ENCODE peak calls at places on chromosome 2, in five cellular contexts. R, F, T, M and E are unnamed samples.

GRCh38 chr2:128550801-128551416 is 232.2 kb upstream of the HS6ST1 start:
- DNase-seq in R (no peak), F (no peak), T (no peak), M (no peak), E (no peak)

GRCh38 chr2:12828932-12829331 is 112.2 kb downstream of the TRIB2 start:
- DNase-seq in R (peak), F (no peak), T (no peak), M (no peak), E (no peak)

GRCh38 chr2:126658910-126659613 is 3.1 kb downstream of the GYPC start:
- DNase-seq in R (no peak), F (no peak), T (no peak), M (peak), E (peak)

GRCh38 chr2:74778381-74779371 is 55.3 kb upstream of the HK2 start:
- DNase-seq in R (peak), F (no peak), T (no peak), M (peak), E (peak)

GRCh38 chr2:101860157-101860556 is 131.6 kb upstream of the IL1R2 start:
- DNase-seq in R (no peak), F (no peak), T (no peak), M (no peak), E (no peak)

GRCh38 chr2:55592130-55592529 is 25.3 kb downstream of the PPP4R3B start:
- DNase-seq in R (no peak), F (no peak), T (no peak), M (no peak), E (no peak)

GRCh38 chr2:42298132-42298531 is 62.9 kb downstream of the COX7A2L start:
- DNase-seq in R (no peak), F (no peak), T (no peak), M (peak), E (peak)

GRCh38 chr2:210169871-210170441 is 1.3 kb downstream of the KANSL1L start:
- DNase-seq in R (no peak), F (peak), T (no peak), M (peak), E (peak)

GRCh38 chr2:66523990-66524389 is 89.1 kb downstream of the MEIS1 start:
- DNase-seq in R (no peak), F (no peak), T (no peak), M (no peak), E (no peak)

GRCh38 chr2:205682239-205683021 is at the start of gene NRP2:
- DNase-seq in R (peak), F (peak), T (no peak), M (peak), E (peak)

GRCh38 chr2:174492963-174493431 is 6.2 kb upstream of the GPR155 start:
- DNase-seq in R (no peak), F (no peak), T (peak), M (no peak), E (no peak)

GRCh38 chr2:15800489-15801329 is 139.6 kb upstream of the MYCN start:
- DNase-seq in R (peak), F (no peak), T (no peak), M (no peak), E (no peak)

GRCh38 chr2:237497820-237498128 is 10.7 kb downstream of the MLPH start:
- DNase-seq in R (no peak), F (no peak), T (no peak), M (peak), E (peak)

GRCh38 chr2:41610501-41611242 is 437.1 kb upstream of the PKDCC start:
- DNase-seq in R (no peak), F (no peak), T (no peak), M (peak), E (peak)

GRCh38 chr2:86661333-86661732 is 37.7 kb upstream of the RNF103 start:
- DNase-seq in R (peak), F (no peak), T (peak), M (no peak), E (no peak)

GRCh38 chr2:201182650-201183372 is at the start of gene CASP10:
- DNase-seq in R (peak), F (peak), T (peak), M (peak), E (peak)

GRCh38 chr2:69720404-69720803 is 21.5 kb upstream of the ANXA4 start:
- DNase-seq in R (no peak), F (peak), T (no peak), M (peak), E (peak)

GRCh38 chr2:170817247-170817998 is 736 bp downstream of the GAD1 start:
- DNase-seq in R (peak), F (peak), T (no peak), M (peak), E (peak)

GRCh38 chr2:207239222-207239674 is 73.5 kb upstream of the KLF7 start:
- DNase-seq in R (no peak), F (peak), T (no peak), M (peak), E (peak)

GRCh38 chr2:145914716-145915115 is 1394.8 kb upstream of the ZEB2 start:
- DNase-seq in R (no peak), F (no peak), T (no peak), M (no peak), E (no peak)
- H2AFZ ChIP-seq in R (no peak), F (peak), T (no peak), M (no peak), E (no peak)

DNA sequence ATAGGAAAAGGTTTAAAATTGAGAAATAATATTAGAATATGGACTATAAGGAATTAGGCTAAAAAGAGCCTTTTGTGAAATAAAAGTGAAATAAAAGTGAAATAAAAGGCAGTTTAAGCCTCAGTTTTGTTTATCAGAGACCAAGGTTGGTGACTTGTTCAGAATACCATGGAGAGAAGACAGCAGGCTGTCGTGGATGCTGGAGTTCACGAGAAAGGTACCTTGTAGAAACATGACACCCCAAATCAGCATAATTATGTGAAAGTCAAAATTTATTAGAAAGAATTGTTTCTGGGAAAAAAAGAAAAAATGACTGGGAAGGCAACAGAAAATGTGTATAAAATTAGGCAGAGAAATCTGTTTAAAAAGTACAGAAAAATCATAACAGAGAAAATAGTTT is 46.5 kb upstream of the SPAG16 start:
- DNase-seq in R (no peak), F (no peak), T (no peak), M (no peak), E (no peak)
- H2AFZ ChIP-seq in R (no peak), F (no peak), T (no peak), M (no peak), E (peak)

GRCh38 chr2:149594411-149594810 is 6.8 kb upstream of the MMADHC start:
- DNase-seq in R (no peak), F (no peak), T (no peak), M (no peak), E (no peak)

GRCh38 chr2:149596471-149596870 is 8.9 kb upstream of the MMADHC start:
- DNase-seq in R (no peak), F (no peak), T (no peak), M (no peak), E (no peak)

GRCh38 chr2:149598014-149598395 is 10.4 kb upstream of the MMADHC start:
- DNase-seq in R (no peak), F (no peak), T (no peak), M (peak), E (peak)

GRCh38 chr2:149597050-149598013 is 9.8 kb upstream of the MMADHC start:
- DNase-seq in R (peak), F (peak), T (peak), M (peak), E (peak)

DNA sequence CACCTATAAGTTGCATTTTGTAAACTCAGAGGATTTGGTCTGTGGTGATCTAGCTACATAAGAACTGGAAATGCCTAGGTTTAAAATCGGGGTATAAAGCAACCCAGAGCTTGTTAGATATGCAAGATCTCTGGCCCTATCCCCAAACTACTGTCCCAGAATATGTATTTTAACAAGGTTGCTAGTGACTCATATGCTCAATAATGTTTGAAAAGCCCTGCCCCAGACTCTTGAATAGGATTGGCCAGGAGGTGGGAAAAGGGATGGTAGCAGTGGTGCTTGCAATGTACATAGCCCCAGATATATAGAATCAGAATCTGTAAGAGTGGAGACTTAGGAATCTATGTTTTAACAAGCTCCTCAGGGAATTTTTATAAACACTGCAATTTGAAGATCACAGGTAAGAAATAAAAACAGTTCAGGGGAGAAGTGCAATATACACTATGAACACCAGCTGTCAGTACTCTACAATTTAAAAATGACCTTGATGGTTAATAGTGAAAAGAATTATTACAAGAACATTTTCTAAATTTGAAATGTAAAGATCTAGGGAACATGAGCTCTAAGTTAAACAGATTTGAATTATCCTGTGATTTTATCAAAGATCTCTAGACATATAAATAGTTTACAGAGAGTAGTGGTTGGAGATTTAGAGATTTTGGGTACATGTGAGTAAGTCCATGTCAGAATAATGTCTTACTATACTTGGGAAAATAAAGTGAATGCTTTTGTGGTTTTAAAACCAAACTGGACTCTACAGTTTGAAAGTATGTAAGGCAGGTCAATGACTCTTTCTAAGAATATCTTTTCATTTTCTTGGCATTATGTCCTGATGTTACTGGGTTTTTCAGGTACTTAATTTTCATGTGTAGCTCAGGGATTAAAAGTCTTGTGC is 7.7 kb upstream of the MMADHC start:
- DNase-seq in R (no peak), F (peak), T (no peak), M (peak), E (peak)
- H2AFZ ChIP-seq in R (no peak), F (no peak), T (no peak), M (no peak), E (no peak)

DNA sequence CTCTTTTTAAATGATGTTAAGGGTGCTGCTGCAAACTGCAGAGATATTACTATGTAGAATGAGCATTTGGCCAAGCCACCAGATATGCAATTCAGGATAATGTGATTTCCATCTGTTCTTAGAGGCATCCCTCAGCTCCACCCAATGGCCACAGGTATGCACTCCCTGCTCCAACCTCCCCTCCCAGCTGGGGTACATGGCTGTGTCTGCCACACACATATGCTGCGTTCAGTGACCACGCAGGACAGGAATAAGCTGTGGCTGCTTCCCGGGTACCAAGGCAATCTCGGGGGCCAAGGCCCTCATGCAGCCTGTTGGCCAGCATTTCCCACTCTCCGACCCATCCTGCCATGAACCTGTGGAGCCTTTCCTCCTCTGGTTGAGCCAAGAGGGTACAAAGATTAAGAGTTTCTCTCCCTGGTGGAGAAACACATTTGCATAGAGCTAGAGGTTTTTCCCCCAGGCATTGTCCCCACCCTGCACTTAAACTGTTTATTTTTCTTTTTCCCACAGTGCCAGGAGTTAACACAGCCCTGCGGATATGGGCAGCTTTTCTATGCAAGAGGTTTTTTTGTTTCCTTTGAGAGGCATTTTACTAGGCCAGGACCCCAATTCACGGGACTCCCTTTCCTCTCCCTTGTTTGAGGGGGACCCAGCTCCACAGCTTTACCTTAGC is 147.0 kb downstream of the GCA start:
- DNase-seq in R (no peak), F (no peak), T (no peak), M (no peak), E (no peak)
- H2AFZ ChIP-seq in R (no peak), F (no peak), T (peak), M (no peak), E (no peak)

GRCh38 chr2:9896216-9896615 is 52.9 kb downstream of the TAF1B start:
- DNase-seq in R (peak), F (no peak), T (no peak), M (no peak), E (no peak)
- H2AFZ ChIP-seq in R (no peak), F (no peak), T (no peak), M (no peak), E (no peak)

GRCh38 chr2:38535404-38535744 is 67.4 kb downstream of the HNRNPLL start:
- DNase-seq in R (no peak), F (no peak), T (no peak), M (no peak), E (no peak)

GRCh38 chr2:38534746-38535403 is 67.9 kb downstream of the HNRNPLL start:
- DNase-seq in R (no peak), F (no peak), T (no peak), M (no peak), E (no peak)

GRCh38 chr2:38533757-38534545 is 68.8 kb downstream of the HNRNPLL start:
- DNase-seq in R (no peak), F (no peak), T (no peak), M (peak), E (no peak)

GRCh38 chr2:38533180-38533579 is 69.5 kb downstream of the HNRNPLL start:
- DNase-seq in R (no peak), F (no peak), T (no peak), M (no peak), E (no peak)

DNA sequence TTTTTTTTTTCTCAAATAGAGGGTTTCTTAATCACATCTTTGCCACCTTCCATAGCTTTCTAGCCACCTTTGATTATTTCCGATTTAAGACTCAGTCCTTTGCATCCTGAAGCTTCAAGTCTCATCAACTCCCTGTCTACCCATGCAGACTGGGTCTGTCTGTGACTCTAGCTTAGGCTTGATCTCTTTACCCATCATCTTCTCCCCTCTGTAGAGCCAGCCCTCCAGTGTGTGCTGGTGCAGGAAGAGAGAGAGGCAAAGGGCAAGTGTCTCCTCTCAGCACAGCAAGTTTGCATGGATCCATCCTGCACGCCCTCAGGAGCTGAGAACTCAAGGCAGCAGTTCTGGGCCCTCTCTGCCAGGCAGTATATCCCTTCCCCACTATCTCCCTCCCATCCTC is 70.4 kb downstream of the HNRNPLL start:
- DNase-seq in R (no peak), F (no peak), T (no peak), M (no peak), E (no peak)
- H2AFZ ChIP-seq in R (no peak), F (no peak), T (no peak), M (no peak), E (no peak)

GRCh38 chr2:99787011-99787410 is 297.2 kb upstream of the REV1 start:
- DNase-seq in R (no peak), F (no peak), T (no peak), M (no peak), E (no peak)
- H2AFZ ChIP-seq in R (no peak), F (no peak), T (no peak), M (no peak), E (no peak)

GRCh38 chr2:29583548-29584121 is 337.8 kb downstream of the ALK start:
- DNase-seq in R (no peak), F (no peak), T (no peak), M (no peak), E (no peak)
- H2AFZ ChIP-seq in R (no peak), F (no peak), T (no peak), M (no peak), E (no peak)

GRCh38 chr2:240439698-240440151 is 4.3 kb downstream of the GPC1 start:
- DNase-seq in R (no peak), F (no peak), T (no peak), M (no peak), E (no peak)
- H2AFZ ChIP-seq in R (no peak), F (no peak), T (no peak), M (no peak), E (no peak)

DNA sequence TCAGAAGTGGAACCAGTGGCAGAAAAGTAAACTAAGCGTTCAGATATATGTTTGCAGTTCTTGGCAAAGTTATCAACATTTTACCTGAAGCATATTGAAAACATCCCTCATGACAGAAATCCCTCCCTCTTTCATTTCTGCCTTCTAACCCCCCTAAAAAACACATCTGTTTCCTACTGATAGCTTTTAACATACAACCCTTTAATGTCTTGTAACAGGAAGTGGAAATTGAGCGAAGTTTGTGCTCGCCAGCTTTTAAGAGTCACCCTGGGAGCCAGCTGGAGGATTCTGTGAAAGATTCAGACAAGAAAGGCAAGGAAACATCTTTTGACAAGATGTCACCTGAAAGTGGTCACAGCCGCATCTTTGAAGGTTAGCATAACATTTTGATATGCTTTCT is 247.4 kb downstream of the XIRP2 start:
- DNase-seq in R (no peak), F (peak), T (peak), M (peak), E (no peak)
- H2AFZ ChIP-seq in R (peak), F (peak), T (no peak), M (no peak), E (no peak)